ENCODE peak calls at places on chromosomes 1 and 21, in nine cellular contexts. G, E, I, O, U, H, Z, B and L are unnamed samples.

GRCh38 chr1:33222381-33222780 is 33.9 kb upstream of the ZNF362 start:
- DNase-seq in G (no peak), E (no peak), I (no peak), O (no peak), U (no peak), H (no peak), Z (no peak), B (no peak), L (no peak)

GRCh38 chr1:157948547-157949152 is 44.8 kb upstream of the KIRREL1 start:
- DNase-seq in G (no peak), E (peak), I (no peak), O (peak), U (no peak), H (no peak), Z (no peak), B (no peak), L (no peak)

GRCh38 chr1:168454211-168454815 is 89.5 kb downstream of the XCL2 start:
- DNase-seq in G (no peak), E (no peak), I (no peak), O (no peak), U (no peak), H (no peak), Z (no peak), B (no peak), L (no peak)

GRCh38 chr1:228020686-228021525 is 14.1 kb downstream of the WNT3A start:
- DNase-seq in G (no peak), E (no peak), I (no peak), O (no peak), U (peak), H (peak), Z (peak), B (no peak), L (peak)

GRCh38 chr1:157580179-157580827 is 17.6 kb downstream of the FCRL4 start:
- DNase-seq in G (no peak), E (peak), I (peak), O (no peak), U (peak), H (no peak), Z (no peak), B (peak), L (no peak)

GRCh38 chr1:183942933-183943693 is 94.4 kb downstream of the COLGALT2 start:
- DNase-seq in G (no peak), E (peak), I (no peak), O (no peak), U (no peak), H (peak), Z (peak), B (peak), L (no peak)

GRCh38 chr1:168081373-168082007 is 55.2 kb downstream of the GPR161 start:
- DNase-seq in G (no peak), E (peak), I (no peak), O (no peak), U (no peak), H (no peak), Z (peak), B (peak), L (no peak)

GRCh38 chr1:214449371-214449770 is 102.0 kb downstream of the PTPN14 start:
- DNase-seq in G (no peak), E (no peak), I (no peak), O (no peak), U (no peak), H (no peak), Z (no peak), B (no peak), L (no peak)

GRCh38 chr1:153565529-153566374 is at the start of gene S100A2:
- DNase-seq in G (no peak), E (peak), I (peak), O (no peak), U (no peak), H (peak), Z (peak), B (peak), L (peak)

GRCh38 chr21:34642211-34643075 is 26.4 kb upstream of the CLIC6 start:
- DNase-seq in G (no peak), E (peak), I (no peak), O (no peak), U (no peak), H (no peak), Z (no peak), B (no peak), L (peak)

GRCh38 chr1:165257969-165258459 is 98.5 kb downstream of the LMX1A start:
- DNase-seq in G (no peak), E (peak), I (peak), O (peak), U (peak), H (peak), Z (peak), B (no peak), L (no peak)

GRCh38 chr1:5936126-5936525 is 56.1 kb downstream of the NPHP4 start:
- DNase-seq in G (no peak), E (no peak), I (no peak), O (no peak), U (no peak), H (no peak), Z (no peak), B (no peak), L (no peak)

GRCh38 chr1:66283583-66284041 is 250.3 kb upstream of the SGIP1 start:
- DNase-seq in G (no peak), E (no peak), I (no peak), O (no peak), U (no peak), H (no peak), Z (no peak), B (no peak), L (no peak)

GRCh38 chr1:22331618-22332017 is 120.0 kb upstream of the ZBTB40 start:
- DNase-seq in G (no peak), E (no peak), I (no peak), O (no peak), U (no peak), H (no peak), Z (no peak), B (no peak), L (no peak)

GRCh38 chr21:36788116-36788515 is 89.2 kb downstream of the SIM2 start:
- DNase-seq in G (no peak), E (peak), I (no peak), O (no peak), U (no peak), H (peak), Z (no peak), B (no peak), L (no peak)

GRCh38 chr1:23931481-23931880 is 18.3 kb upstream of the CNR2 start:
- DNase-seq in G (no peak), E (no peak), I (no peak), O (no peak), U (no peak), H (no peak), Z (no peak), B (no peak), L (no peak)
- H3K27ac ChIP-seq in G (no peak), E (no peak), I (peak), O (no peak), U (no peak), H (peak), Z (peak), B (no peak), L (peak)

GRCh38 chr1:117612517-117613248 is 6.8 kb downstream of the TENT5C start:
- DNase-seq in G (no peak), E (peak), I (peak), O (no peak), U (no peak), H (no peak), Z (no peak), B (peak), L (peak)
- H3K4me3 ChIP-seq in G (no peak), E (no peak), I (no peak), O (peak), U (no peak), H (no peak), Z (no peak), B (no peak), L (no peak)

GRCh38 chr1:230381564-230381963 is 44.6 kb downstream of the PGBD5 start:
- DNase-seq in G (no peak), E (no peak), I (no peak), O (no peak), U (no peak), H (no peak), Z (no peak), B (no peak), L (no peak)

GRCh38 chr1:230381049-230381467 is 45.1 kb downstream of the PGBD5 start:
- DNase-seq in G (no peak), E (no peak), I (peak), O (no peak), U (no peak), H (peak), Z (no peak), B (no peak), L (no peak)

GRCh38 chr1:230379928-230380327 is 46.2 kb downstream of the PGBD5 start:
- DNase-seq in G (no peak), E (no peak), I (no peak), O (no peak), U (no peak), H (no peak), Z (no peak), B (no peak), L (no peak)

GRCh38 chr1:230383425-230383824 is 42.7 kb downstream of the PGBD5 start:
- DNase-seq in G (no peak), E (no peak), I (no peak), O (no peak), U (no peak), H (no peak), Z (no peak), B (no peak), L (no peak)

DNA sequence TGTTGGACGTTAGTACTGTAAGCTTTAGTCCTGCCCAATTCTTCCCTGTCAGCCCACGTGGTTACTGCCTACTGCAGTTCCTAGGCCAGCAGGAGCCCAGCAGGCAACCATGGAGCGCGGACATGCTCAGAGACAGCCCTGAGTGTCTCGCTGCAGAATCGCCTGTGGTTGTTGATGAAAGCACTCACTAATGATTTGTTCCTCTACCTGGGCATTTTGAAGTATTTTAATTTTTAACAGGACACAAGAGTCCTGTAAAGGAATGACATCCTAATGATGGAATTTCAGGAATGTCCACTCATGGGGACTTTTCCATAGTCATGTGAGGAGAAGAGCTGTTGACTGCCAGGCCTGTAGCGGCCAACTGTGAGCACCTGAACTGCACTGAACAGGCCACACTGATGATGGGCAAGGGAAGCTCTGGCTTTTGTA is 44.1 kb downstream of the PGBD5 start:
- DNase-seq in G (no peak), E (no peak), I (no peak), O (no peak), U (peak), H (peak), Z (no peak), B (no peak), L (no peak)
- TF ChIP-seq CTCF in G (no peak), E (no peak), I (no peak), O (no peak), U (no peak), H (no peak), Z (no peak), B (no peak), L (no peak)

GRCh38 chr1:28130901-28131300 is 42.5 kb upstream of the EYA3 start:
- DNase-seq in G (no peak), E (no peak), I (no peak), O (no peak), U (no peak), H (no peak), Z (no peak), B (no peak), L (no peak)

GRCh38 chr1:28126212-28126611 is 37.8 kb upstream of the EYA3 start:
- DNase-seq in G (no peak), E (no peak), I (no peak), O (no peak), U (no peak), H (no peak), Z (no peak), B (no peak), L (no peak)

GRCh38 chr1:28127617-28128257 is 39.3 kb upstream of the EYA3 start:
- DNase-seq in G (no peak), E (no peak), I (no peak), O (no peak), U (no peak), H (no peak), Z (no peak), B (no peak), L (no peak)

GRCh38 chr1:28126778-28127430 is 38.5 kb upstream of the EYA3 start:
- DNase-seq in G (no peak), E (no peak), I (no peak), O (no peak), U (no peak), H (no peak), Z (no peak), B (no peak), L (no peak)

DNA sequence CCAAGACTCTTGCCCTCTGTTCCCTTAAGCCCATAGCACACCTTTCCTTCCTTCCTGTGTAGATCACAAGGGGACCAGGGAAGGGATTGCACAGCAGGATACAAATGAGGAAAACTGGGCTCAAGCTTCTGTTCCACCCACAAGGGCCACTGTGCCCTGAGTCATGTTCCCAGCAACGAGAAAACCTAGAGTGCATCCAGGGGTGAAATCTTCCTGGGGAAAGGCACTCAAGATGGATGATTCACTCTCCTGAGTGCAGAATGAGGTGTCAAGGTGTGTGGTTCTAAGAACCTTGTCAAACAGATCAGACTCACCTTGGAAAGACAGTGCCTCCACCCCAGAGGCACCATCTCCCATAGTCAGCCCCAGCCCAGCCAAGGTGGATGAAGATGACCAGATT is 40.7 kb upstream of the EYA3 start:
- DNase-seq in G (no peak), E (peak), I (no peak), O (no peak), U (no peak), H (no peak), Z (no peak), B (no peak), L (no peak)
- H3K27ac ChIP-seq in G (no peak), E (no peak), I (no peak), O (no peak), U (no peak), H (no peak), Z (no peak), B (no peak), L (no peak)

DNA sequence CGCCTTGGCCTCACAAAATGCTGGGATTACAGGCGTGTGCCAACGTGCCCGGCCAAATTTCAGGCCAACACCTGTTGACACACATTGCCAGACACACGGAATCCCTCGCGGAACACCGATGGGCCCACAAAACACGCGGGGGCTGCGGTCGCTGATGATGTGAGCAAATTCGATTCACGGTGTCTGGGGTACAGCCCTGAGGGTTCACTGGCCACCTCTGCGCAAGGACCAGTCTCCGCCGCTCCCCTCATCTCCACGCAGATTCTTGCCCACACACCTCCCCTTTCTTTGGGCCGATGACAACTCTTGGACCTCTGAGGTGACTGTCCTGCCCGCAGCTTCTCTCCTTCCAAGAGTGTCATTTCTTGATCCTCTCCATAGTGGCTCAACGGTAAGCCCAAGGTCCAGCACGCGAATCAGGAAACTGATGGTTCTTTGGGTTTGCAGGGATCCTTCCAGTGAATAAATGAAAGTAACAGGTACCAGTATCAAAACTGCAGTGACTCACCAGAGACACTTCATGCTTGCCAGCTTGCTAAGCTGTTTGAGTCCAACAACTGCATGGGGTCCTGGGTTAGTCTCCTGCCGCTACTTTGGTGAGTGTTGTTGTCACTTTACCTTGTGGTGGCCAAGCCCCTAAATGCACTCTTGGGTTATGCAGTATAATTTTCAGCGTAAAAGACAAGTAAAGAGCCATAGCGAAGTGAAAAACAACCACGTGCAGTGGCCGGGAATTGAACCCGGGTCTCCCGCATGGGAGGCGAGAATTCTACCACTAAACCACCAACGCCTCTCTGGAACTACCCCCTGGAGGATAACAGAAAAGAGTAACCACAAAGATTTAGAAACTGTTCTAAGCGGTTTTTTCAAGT is 11.0 kb upstream of the RNU1-3 start:
- DNase-seq in G (no peak), E (peak), I (no peak), O (no peak), U (peak), H (peak), Z (no peak), B (peak), L (peak)
- H3K4me3 ChIP-seq in G (no peak), E (no peak), I (no peak), O (no peak), U (no peak), H (no peak), Z (no peak), B (no peak), L (no peak)

DNA sequence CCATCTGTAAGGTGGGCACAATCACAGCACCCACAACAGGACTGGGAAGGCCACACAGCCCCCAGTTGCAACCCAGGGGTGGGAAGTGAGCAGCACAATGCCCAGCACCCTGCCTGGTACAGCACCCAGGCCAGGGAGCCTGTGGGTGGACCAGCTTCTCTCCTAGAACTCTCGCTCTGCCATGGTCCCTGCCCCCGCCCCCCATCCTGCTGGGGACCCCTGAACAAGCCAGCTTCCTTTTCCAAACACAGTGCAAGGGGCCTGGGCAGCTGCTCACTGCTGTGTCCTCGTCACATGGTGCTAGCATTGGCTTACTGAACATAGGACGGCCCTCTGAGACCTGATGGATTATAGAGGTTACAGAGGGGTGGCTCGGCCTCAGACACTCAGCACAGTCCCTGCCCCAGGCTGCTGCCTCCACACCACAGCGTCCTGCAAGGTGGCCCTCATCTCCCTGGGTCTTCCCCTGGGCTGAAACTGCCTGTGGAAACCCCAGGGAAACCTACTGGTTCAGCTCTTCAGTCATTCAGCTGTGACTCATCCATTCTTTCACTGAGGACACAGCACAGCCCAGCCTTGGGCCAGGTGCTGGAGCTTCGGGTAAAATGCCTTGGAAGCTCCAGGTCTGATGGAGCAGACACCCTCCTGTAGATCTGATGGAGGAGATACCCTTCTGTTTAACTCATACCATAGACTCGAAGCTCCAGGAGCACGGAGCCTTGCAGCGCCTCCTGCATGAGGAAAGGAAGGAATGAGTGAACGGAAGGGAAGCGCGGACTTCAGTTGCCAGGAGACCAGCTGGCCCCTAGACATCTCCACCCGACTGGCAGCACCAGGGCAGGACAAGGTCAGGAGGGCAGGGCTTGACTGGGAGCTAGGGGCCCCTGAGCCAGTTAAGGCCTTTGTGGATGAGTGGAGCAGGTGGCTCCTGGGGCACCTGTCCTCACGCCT is 8.1 kb upstream of the PRDM16 start:
- DNase-seq in G (no peak), E (no peak), I (no peak), O (no peak), U (no peak), H (peak), Z (peak), B (no peak), L (peak)
- TF ChIP-seq CTCF in G (no peak), E (no peak), I (no peak), O (no peak), U (no peak), H (no peak), Z (no peak), B (no peak), L (no peak)